ENCODE peak calls at places on chromosomes 6 and 20, in nine cellular contexts. A, B, U, Y, Q, L, Z, M and V are unnamed samples.

GRCh38 chr20:14775778-14776177 is 438.4 kb upstream of the FLRT3 start:
- DNase-seq in L (peak), Y (peak), Q (no peak), Z (no peak), M (no peak), U (no peak), A (no peak), B (peak), V (no peak)

GRCh38 chr20:9411833-9412232 is 102.6 kb upstream of the LAMP5 start:
- DNase-seq in B (no peak), M (no peak), Y (no peak), U (no peak), Z (no peak), Q (no peak), L (no peak), A (no peak), V (no peak)

GRCh38 chr6:103236923-103237322 is 1622.8 kb downstream of the HACE1 start:
- DNase-seq in Y (no peak), U (no peak), M (no peak), A (no peak), Q (no peak), B (peak), Z (no peak), L (no peak), V (no peak)

GRCh38 chr6:12823847-12824246 is 107.3 kb downstream of the PHACTR1 start:
- DNase-seq in Y (no peak), M (no peak), Q (no peak), L (no peak), A (no peak), U (no peak), B (no peak), Z (no peak), V (no peak)

GRCh38 chr6:31178143-31179041 is 7.9 kb upstream of the POU5F1 start:
- DNase-seq in U (no peak), B (no peak), A (no peak), Y (no peak), L (no peak), M (no peak), Z (peak), Q (no peak), V (no peak)

GRCh38 chr6:134754013-134754690 is 195.7 kb downstream of the ALDH8A1 start:
- DNase-seq in U (no peak), Q (no peak), Y (no peak), M (no peak), L (no peak), A (no peak), Z (no peak), B (no peak), V (no peak)

GRCh38 chr6:49522710-49523593 is 23.2 kb downstream of the GLYATL3 start:
- DNase-seq in Z (no peak), Y (no peak), B (no peak), M (no peak), L (no peak), A (no peak), Q (no peak), U (no peak), V (no peak)

GRCh38 chr20:10925767-10926166 is 252.0 kb upstream of the JAG1 start:
- DNase-seq in B (peak), L (peak), Z (peak), M (no peak), Q (no peak), A (no peak), U (no peak), Y (no peak), V (no peak)